ENCODE peak calls at places on chromosomes 12 and 14, in ten cellular contexts. One of them, this sample, is unnamed. For H3K36me3 and H3K4me1, the result is how much of the 10 kb centered on the place peaks cover.

GRCh38 chr12:67982165-67982563 is 7.1 kb upstream of the IFNG-AS1 start:
- DNase-seq in cardiac muscle cell: no peak
- DNase-seq in upper lobe of right lung: no peak
- DNase-seq in GM23338: no peak
- DNase-seq in CD8-positive, alpha-beta T cell: no peak
- DNase-seq in upper lobe of left lung: no peak
- DNase-seq in stomach: no peak
- DNase-seq in CD8-positive, alpha-beta memory T cell: no peak
- DNase-seq in lung: no peak
- DNase-seq in osteoblast: no peak
- DNase-seq in this sample: no peak

GRCh38 chr12:55072093-55072492 is 52.3 kb downstream of the NEUROD4 start:
- DNase-seq in cardiac muscle cell: peak
- DNase-seq in upper lobe of right lung: peak
- DNase-seq in GM23338: peak
- DNase-seq in CD8-positive, alpha-beta T cell: peak
- DNase-seq in upper lobe of left lung: peak
- DNase-seq in stomach: peak
- DNase-seq in CD8-positive, alpha-beta memory T cell: peak
- DNase-seq in lung: peak
- DNase-seq in osteoblast: no peak
- DNase-seq in this sample: peak

GRCh38 chr12:54360717-54361456 is 3.4 kb downstream of the GPR84 start:
- DNase-seq in cardiac muscle cell: peak
- DNase-seq in upper lobe of right lung: peak
- DNase-seq in GM23338: peak
- DNase-seq in CD8-positive, alpha-beta T cell: peak
- DNase-seq in upper lobe of left lung: no peak
- DNase-seq in stomach: peak
- DNase-seq in CD8-positive, alpha-beta memory T cell: peak
- DNase-seq in lung: peak
- DNase-seq in osteoblast: peak
- DNase-seq in this sample: peak

GRCh38 chr12:121590476-121591143 is 9.8 kb upstream of the KDM2B start:
- DNase-seq in cardiac muscle cell: peak
- DNase-seq in upper lobe of right lung: no peak
- DNase-seq in GM23338: peak
- DNase-seq in CD8-positive, alpha-beta T cell: peak
- DNase-seq in upper lobe of left lung: no peak
- DNase-seq in stomach: no peak
- DNase-seq in CD8-positive, alpha-beta memory T cell: peak
- DNase-seq in lung: no peak
- DNase-seq in osteoblast: peak
- DNase-seq in this sample: peak

GRCh38 chr12:103814436-103814835 is 26.6 kb downstream of the NT5DC3 start:
- DNase-seq in cardiac muscle cell: no peak
- DNase-seq in upper lobe of right lung: no peak
- DNase-seq in GM23338: no peak
- DNase-seq in CD8-positive, alpha-beta T cell: no peak
- DNase-seq in upper lobe of left lung: no peak
- DNase-seq in stomach: no peak
- DNase-seq in CD8-positive, alpha-beta memory T cell: no peak
- DNase-seq in lung: no peak
- DNase-seq in osteoblast: no peak
- DNase-seq in this sample: no peak

GRCh38 chr12:122590990-122591389 is 63.9 kb downstream of the KNTC1 start:
- DNase-seq in cardiac muscle cell: no peak
- DNase-seq in upper lobe of right lung: no peak
- DNase-seq in GM23338: no peak
- DNase-seq in CD8-positive, alpha-beta T cell: no peak
- DNase-seq in upper lobe of left lung: no peak
- DNase-seq in stomach: no peak
- DNase-seq in CD8-positive, alpha-beta memory T cell: no peak
- DNase-seq in lung: no peak
- DNase-seq in osteoblast: no peak
- DNase-seq in this sample: no peak

GRCh38 chr12:11718768-11719253 is 69.3 kb downstream of the ETV6 start:
- DNase-seq in cardiac muscle cell: peak
- DNase-seq in upper lobe of right lung: no peak
- DNase-seq in GM23338: no peak
- DNase-seq in CD8-positive, alpha-beta T cell: no peak
- DNase-seq in upper lobe of left lung: no peak
- DNase-seq in stomach: no peak
- DNase-seq in CD8-positive, alpha-beta memory T cell: no peak
- DNase-seq in lung: no peak
- DNase-seq in osteoblast: no peak
- DNase-seq in this sample: no peak

GRCh38 chr12:76537923-76538322 is 21.6 kb downstream of the OSBPL8 start:
- DNase-seq in cardiac muscle cell: no peak
- DNase-seq in upper lobe of right lung: no peak
- DNase-seq in GM23338: no peak
- DNase-seq in CD8-positive, alpha-beta T cell: no peak
- DNase-seq in upper lobe of left lung: no peak
- DNase-seq in stomach: no peak
- DNase-seq in CD8-positive, alpha-beta memory T cell: no peak
- DNase-seq in lung: no peak
- DNase-seq in osteoblast: no peak
- DNase-seq in this sample: no peak

GRCh38 chr12:65522956-65523857 is 244.7 kb downstream of the MSRB3 start:
- DNase-seq in cardiac muscle cell: no peak
- DNase-seq in upper lobe of right lung: no peak
- DNase-seq in GM23338: no peak
- DNase-seq in CD8-positive, alpha-beta T cell: no peak
- DNase-seq in upper lobe of left lung: peak
- DNase-seq in stomach: no peak
- DNase-seq in CD8-positive, alpha-beta memory T cell: no peak
- DNase-seq in lung: no peak
- DNase-seq in osteoblast: no peak
- DNase-seq in this sample: no peak

GRCh38 chr14:103129301-103130016 is 6.2 kb downstream of the TNFAIP2 start:
- DNase-seq in cardiac muscle cell: no peak
- DNase-seq in upper lobe of right lung: no peak
- DNase-seq in GM23338: no peak
- DNase-seq in CD8-positive, alpha-beta T cell: no peak
- DNase-seq in upper lobe of left lung: no peak
- DNase-seq in stomach: no peak
- DNase-seq in CD8-positive, alpha-beta memory T cell: no peak
- DNase-seq in lung: no peak
- DNase-seq in osteoblast: peak
- DNase-seq in this sample: no peak

GRCh38 chr12:43198608-43199007 is 353.4 kb downstream of the ADAMTS20 start:
- DNase-seq in cardiac muscle cell: no peak
- DNase-seq in upper lobe of right lung: no peak
- DNase-seq in GM23338: no peak
- DNase-seq in CD8-positive, alpha-beta T cell: no peak
- DNase-seq in upper lobe of left lung: no peak
- DNase-seq in stomach: no peak
- DNase-seq in CD8-positive, alpha-beta memory T cell: no peak
- DNase-seq in lung: no peak
- DNase-seq in osteoblast: no peak
- DNase-seq in this sample: no peak
- H3K4me3 ChIP-seq in cardiac muscle cell: no peak
- H3K4me3 ChIP-seq in upper lobe of right lung: no peak
- H3K4me3 ChIP-seq in GM23338: no peak
- H3K4me3 ChIP-seq in CD8-positive, alpha-beta T cell: no peak
- H3K4me3 ChIP-seq in upper lobe of left lung: no peak
- H3K4me3 ChIP-seq in stomach: no peak
- H3K4me3 ChIP-seq in CD8-positive, alpha-beta memory T cell: no peak
- H3K4me3 ChIP-seq in lung: no peak
- H3K4me3 ChIP-seq in osteoblast: no peak
- H3K4me3 ChIP-seq in this sample: no peak

GRCh38 chr12:53067074-53067992 is 11.9 kb downstream of the SPRYD3 start:
- DNase-seq in cardiac muscle cell: no peak
- DNase-seq in upper lobe of right lung: peak
- DNase-seq in GM23338: no peak
- DNase-seq in CD8-positive, alpha-beta T cell: no peak
- DNase-seq in upper lobe of left lung: no peak
- DNase-seq in stomach: peak
- DNase-seq in CD8-positive, alpha-beta memory T cell: peak
- DNase-seq in lung: no peak
- DNase-seq in osteoblast: peak
- DNase-seq in this sample: no peak

GRCh38 chr12:53065470-53065869 is 13.7 kb downstream of the SPRYD3 start:
- DNase-seq in cardiac muscle cell: no peak
- DNase-seq in upper lobe of right lung: peak
- DNase-seq in GM23338: no peak
- DNase-seq in CD8-positive, alpha-beta T cell: no peak
- DNase-seq in upper lobe of left lung: no peak
- DNase-seq in stomach: no peak
- DNase-seq in CD8-positive, alpha-beta memory T cell: peak
- DNase-seq in lung: peak
- DNase-seq in osteoblast: peak
- DNase-seq in this sample: peak

GRCh38 chr12:53067993-53068770 is 11.0 kb downstream of the SPRYD3 start:
- DNase-seq in cardiac muscle cell: no peak
- DNase-seq in upper lobe of right lung: no peak
- DNase-seq in GM23338: no peak
- DNase-seq in CD8-positive, alpha-beta T cell: no peak
- DNase-seq in upper lobe of left lung: no peak
- DNase-seq in stomach: no peak
- DNase-seq in CD8-positive, alpha-beta memory T cell: peak
- DNase-seq in lung: no peak
- DNase-seq in osteoblast: peak
- DNase-seq in this sample: no peak

GRCh38 chr12:53065975-53066593 is 13.1 kb downstream of the SPRYD3 start:
- DNase-seq in cardiac muscle cell: peak
- DNase-seq in upper lobe of right lung: peak
- DNase-seq in GM23338: peak
- DNase-seq in CD8-positive, alpha-beta T cell: peak
- DNase-seq in upper lobe of left lung: no peak
- DNase-seq in stomach: peak
- DNase-seq in CD8-positive, alpha-beta memory T cell: peak
- DNase-seq in lung: peak
- DNase-seq in osteoblast: peak
- DNase-seq in this sample: peak

GRCh38 chr12:53066594-53066978 is 12.6 kb downstream of the SPRYD3 start:
- DNase-seq in cardiac muscle cell: no peak
- DNase-seq in upper lobe of right lung: peak
- DNase-seq in GM23338: no peak
- DNase-seq in CD8-positive, alpha-beta T cell: no peak
- DNase-seq in upper lobe of left lung: no peak
- DNase-seq in stomach: peak
- DNase-seq in CD8-positive, alpha-beta memory T cell: peak
- DNase-seq in lung: no peak
- DNase-seq in osteoblast: no peak
- DNase-seq in this sample: no peak
- H3K36me3 ChIP-seq in cardiac muscle cell: under half
- H3K36me3 ChIP-seq in upper lobe of right lung: under half
- H3K36me3 ChIP-seq in GM23338: under half
- H3K36me3 ChIP-seq in CD8-positive, alpha-beta T cell: under half
- H3K36me3 ChIP-seq in upper lobe of left lung: half or more
- H3K36me3 ChIP-seq in stomach: under half
- H3K36me3 ChIP-seq in CD8-positive, alpha-beta memory T cell: under half
- H3K36me3 ChIP-seq in lung: half or more
- H3K36me3 ChIP-seq in osteoblast: half or more
- H3K36me3 ChIP-seq in this sample: under half

GRCh38 chr14:47846008-47846407 is 170.6 kb upstream of the MDGA2 start:
- DNase-seq in cardiac muscle cell: no peak
- DNase-seq in upper lobe of right lung: no peak
- DNase-seq in GM23338: peak
- DNase-seq in CD8-positive, alpha-beta T cell: no peak
- DNase-seq in upper lobe of left lung: no peak
- DNase-seq in stomach: no peak
- DNase-seq in CD8-positive, alpha-beta memory T cell: no peak
- DNase-seq in lung: no peak
- DNase-seq in osteoblast: no peak
- DNase-seq in this sample: no peak
- H3K4me1 ChIP-seq in cardiac muscle cell: under half
- H3K4me1 ChIP-seq in upper lobe of right lung: under half
- H3K4me1 ChIP-seq in GM23338: under half
- H3K4me1 ChIP-seq in CD8-positive, alpha-beta T cell: under half
- H3K4me1 ChIP-seq in upper lobe of left lung: under half
- H3K4me1 ChIP-seq in stomach: under half
- H3K4me1 ChIP-seq in CD8-positive, alpha-beta memory T cell: under half
- H3K4me1 ChIP-seq in lung: under half
- H3K4me1 ChIP-seq in osteoblast: under half
- H3K4me1 ChIP-seq in this sample: under half

GRCh38 chr12:7935773-7936581 is at the start of gene SLC2A3:
- DNase-seq in cardiac muscle cell: peak
- DNase-seq in upper lobe of right lung: no peak
- DNase-seq in GM23338: peak
- DNase-seq in CD8-positive, alpha-beta T cell: peak
- DNase-seq in upper lobe of left lung: no peak
- DNase-seq in stomach: peak
- DNase-seq in CD8-positive, alpha-beta memory T cell: peak
- DNase-seq in lung: peak
- DNase-seq in osteoblast: peak
- DNase-seq in this sample: peak

GRCh38 chr12:7933255-7933726 is 2.7 kb downstream of the SLC2A3 start:
- DNase-seq in cardiac muscle cell: peak
- DNase-seq in upper lobe of right lung: peak
- DNase-seq in GM23338: peak
- DNase-seq in CD8-positive, alpha-beta T cell: peak
- DNase-seq in upper lobe of left lung: no peak
- DNase-seq in stomach: peak
- DNase-seq in CD8-positive, alpha-beta memory T cell: peak
- DNase-seq in lung: peak
- DNase-seq in osteoblast: peak
- DNase-seq in this sample: peak

GRCh38 chr12:7935464-7935772 is 569 bp downstream of the SLC2A3 start:
- DNase-seq in cardiac muscle cell: no peak
- DNase-seq in upper lobe of right lung: no peak
- DNase-seq in GM23338: no peak
- DNase-seq in CD8-positive, alpha-beta T cell: no peak
- DNase-seq in upper lobe of left lung: no peak
- DNase-seq in stomach: no peak
- DNase-seq in CD8-positive, alpha-beta memory T cell: no peak
- DNase-seq in lung: no peak
- DNase-seq in osteoblast: no peak
- DNase-seq in this sample: no peak

GRCh38 chr12:7934153-7934552 is 1.8 kb downstream of the SLC2A3 start:
- DNase-seq in cardiac muscle cell: no peak
- DNase-seq in upper lobe of right lung: no peak
- DNase-seq in GM23338: no peak
- DNase-seq in CD8-positive, alpha-beta T cell: no peak
- DNase-seq in upper lobe of left lung: no peak
- DNase-seq in stomach: no peak
- DNase-seq in CD8-positive, alpha-beta memory T cell: no peak
- DNase-seq in lung: no peak
- DNase-seq in osteoblast: no peak
- DNase-seq in this sample: no peak

GRCh38 chr12:7934560-7935463 is 1.2 kb downstream of the SLC2A3 start:
- DNase-seq in cardiac muscle cell: no peak
- DNase-seq in upper lobe of right lung: no peak
- DNase-seq in GM23338: no peak
- DNase-seq in CD8-positive, alpha-beta T cell: no peak
- DNase-seq in upper lobe of left lung: peak
- DNase-seq in stomach: no peak
- DNase-seq in CD8-positive, alpha-beta memory T cell: no peak
- DNase-seq in lung: no peak
- DNase-seq in osteoblast: no peak
- DNase-seq in this sample: no peak
- H3K4me3 ChIP-seq in cardiac muscle cell: peak
- H3K4me3 ChIP-seq in upper lobe of right lung: peak
- H3K4me3 ChIP-seq in GM23338: peak
- H3K4me3 ChIP-seq in CD8-positive, alpha-beta T cell: peak
- H3K4me3 ChIP-seq in upper lobe of left lung: peak
- H3K4me3 ChIP-seq in stomach: peak
- H3K4me3 ChIP-seq in CD8-positive, alpha-beta memory T cell: peak
- H3K4me3 ChIP-seq in lung: peak
- H3K4me3 ChIP-seq in osteoblast: peak
- H3K4me3 ChIP-seq in this sample: peak

This sample was measured in CD4-positive, alpha-beta memory T cell.